ENCODE peak calls at places on chromosome 15, in ten cellular contexts. M is hepatocyte; S is putamen; H is GM23248; E is NCI-H187; T is stimulated activated CD4-positive, alpha-beta T cell treated with anti-CD3 and anti-CD28 coated beads, Interleukin-15, amount 100 ng/mL, for 1 hour; R is cortex of kidney; W is HCT116; U is activated CD4-positive, alpha-beta T cell treated with anti-CD3 and anti-CD28 coated beads, Interleukin-2, amount 10 ng/mL, durations not matched to agents 7 days and 5 days; B is activated effector memory CD4-positive, alpha-beta T cell treated with anti-CD3 and anti-CD28 coated beads, Interleukin-2, amount 50 U/mL, for 16 hours. C is an unnamed sample.

GRCh38 chr15:39667382-39668127 is 86.7 kb downstream of the THBS1 start:
- DNase-seq in T (no peak), R (no peak), M (no peak), B (no peak), U (no peak), W (no peak), S (no peak), H (no peak), E (no peak), C (no peak)

GRCh38 chr15:89119489-89120478 is 31.5 kb downstream of the ABHD2 start:
- DNase-seq in B (no peak), U (no peak), W (no peak), T (no peak), R (no peak), S (no peak), M (peak), H (peak), E (no peak), C (no peak)

GRCh38 chr15:70094690-70095311 is 2.9 kb downstream of the TLE3 start:
- DNase-seq in H (peak), B (no peak), U (peak), M (peak), R (no peak), E (no peak), W (no peak), T (no peak), S (no peak), C (no peak)

GRCh38 chr15:52306270-52306669 is 10.7 kb upstream of the MYO5C start:
- DNase-seq in H (peak), M (no peak), E (no peak), R (no peak), T (no peak), W (no peak), B (no peak), S (no peak), U (no peak), C (no peak)

GRCh38 chr15:81002254-81003022 is 1.7 kb downstream of the TLNRD1 start:
- DNase-seq in H (peak), W (no peak), R (no peak), S (no peak), U (no peak), E (no peak), T (no peak), M (no peak), B (peak), C (no peak)

GRCh38 chr15:100216177-100216576 is 125.6 kb downstream of the ADAMTS17 start:
- DNase-seq in H (no peak), S (no peak), B (no peak), U (no peak), R (no peak), T (no peak), M (peak), W (no peak), E (no peak), C (no peak)

GRCh38 chr15:81492303-81492702 is 118.3 kb upstream of the TMC3 start:
- DNase-seq in M (no peak), U (no peak), T (no peak), H (peak), R (no peak), B (no peak), S (peak), E (no peak), W (no peak), C (no peak)

GRCh38 chr15:90294601-90295269 is 29.3 kb downstream of the NGRN start:
- DNase-seq in H (peak), U (no peak), E (no peak), R (no peak), M (no peak), W (no peak), S (no peak), B (no peak), T (no peak), C (no peak)

GRCh38 chr15:94703591-94703990 is 472.2 kb downstream of the MCTP2 start:
- DNase-seq in M (no peak), E (no peak), B (no peak), T (no peak), S (no peak), W (no peak), U (no peak), R (no peak), H (no peak), C (no peak)

GRCh38 chr15:53130943-53131342 is 340.8 kb upstream of the ONECUT1 start:
- DNase-seq in H (no peak), M (no peak), W (no peak), E (no peak), B (no peak), T (no peak), U (no peak), R (no peak), S (no peak), C (no peak)

GRCh38 chr15:20106026-20106425 is 435.6 kb downstream of the GOLGA6L6 start:
- DNase-seq in M (peak), W (no peak), H (no peak), B (peak), U (peak), R (no peak), S (no peak), T (no peak), E (no peak), C (no peak)

GRCh38 chr15:77630956-77631789 is 1.5 kb downstream of the LINGO1 start:
- DNase-seq in T (no peak), R (no peak), M (no peak), H (no peak), B (no peak), S (peak), W (no peak), E (no peak), U (no peak), C (no peak)

GRCh38 chr15:37933685-37934084 is 755 bp upstream of the TMCO5A start:
- DNase-seq in U (no peak), M (peak), S (no peak), E (no peak), H (peak), T (no peak), B (no peak), R (no peak), W (no peak), C (no peak)

GRCh38 chr15:70492240-70493177 is 270.8 kb downstream of the UACA start:
- DNase-seq in M (peak), U (peak), R (no peak), E (no peak), T (peak), W (no peak), S (no peak), B (peak), H (peak), C (no peak)

GRCh38 chr15:51727141-51727897 is 10.1 kb downstream of the LYSMD2 start:
- DNase-seq in U (no peak), M (no peak), B (no peak), E (no peak), T (no peak), S (no peak), H (peak), W (no peak), R (no peak), C (no peak)

GRCh38 chr15:100769975-100770340 is 109.7 kb upstream of the ALDH1A3 start:
- DNase-seq in S (no peak), W (no peak), U (no peak), M (no peak), H (no peak), R (no peak), T (no peak), B (no peak), E (no peak), C (no peak)

C was measured in NCI-H1436 treated with DMSO at 0.1 percent for 48 hours.